ENCODE peak calls at places on chromosomes 1 and 21, in eight cellular contexts. One of them, this sample, is unnamed.

GRCh38 chr1:87330201-87330953 is 1.7 kb downstream of the LMO4 start:
- DNase-seq in kidney tubule cell: peak; percentile 34
- DNase-seq in adrenal gland: peak; percentile 16
- DNase-seq in GM04504: no peak
- DNase-seq in fibroblast of lung: peak; percentile 47
- DNase-seq in dorsolateral prefrontal cortex: peak; percentile 41
- DNase-seq in SHP77: no peak
- DNase-seq in stimulated activated CD8-positive, alpha-beta memory T cell treated with anti-CD3 and anti-CD28 coated beads, Interleukin-4, amount 100 ng/mL, for 48 hours: no peak
- DNase-seq in this sample: no peak

GRCh38 chr1:186330758-186331157 is 44.3 kb downstream of the TPR start:
- DNase-seq in fibroblast of lung: no peak
- DNase-seq in kidney tubule cell: no peak
- DNase-seq in adrenal gland: no peak
- DNase-seq in GM04504: no peak
- DNase-seq in dorsolateral prefrontal cortex: no peak
- DNase-seq in SHP77: no peak
- DNase-seq in stimulated activated CD8-positive, alpha-beta memory T cell treated with anti-CD3 and anti-CD28 coated beads, Interleukin-4, amount 100 ng/mL, for 48 hours: no peak
- DNase-seq in this sample: no peak

GRCh38 chr1:10678852-10679251 is 117.6 kb downstream of the CASZ1 start:
- DNase-seq in kidney tubule cell: no peak
- DNase-seq in fibroblast of lung: no peak
- DNase-seq in dorsolateral prefrontal cortex: no peak
- DNase-seq in adrenal gland: no peak
- DNase-seq in stimulated activated CD8-positive, alpha-beta memory T cell treated with anti-CD3 and anti-CD28 coated beads, Interleukin-4, amount 100 ng/mL, for 48 hours: no peak
- DNase-seq in GM04504: no peak
- DNase-seq in SHP77: no peak
- DNase-seq in this sample: no peak

GRCh38 chr1:12600880-12601633 is 17.0 kb downstream of the DHRS3 start:
- DNase-seq in kidney tubule cell: peak; percentile 47
- DNase-seq in stimulated activated CD8-positive, alpha-beta memory T cell treated with anti-CD3 and anti-CD28 coated beads, Interleukin-4, amount 100 ng/mL, for 48 hours: peak; percentile 68
- DNase-seq in fibroblast of lung: no peak
- DNase-seq in GM04504: no peak
- DNase-seq in adrenal gland: no peak
- DNase-seq in SHP77: peak; percentile 20
- DNase-seq in dorsolateral prefrontal cortex: no peak
- DNase-seq in this sample: no peak

GRCh38 chr1:212317916-212318315 is 32.7 kb downstream of the PPP2R5A start:
- DNase-seq in stimulated activated CD8-positive, alpha-beta memory T cell treated with anti-CD3 and anti-CD28 coated beads, Interleukin-4, amount 100 ng/mL, for 48 hours: no peak
- DNase-seq in kidney tubule cell: no peak
- DNase-seq in SHP77: no peak
- DNase-seq in fibroblast of lung: no peak
- DNase-seq in adrenal gland: peak; percentile 58
- DNase-seq in GM04504: no peak
- DNase-seq in dorsolateral prefrontal cortex: no peak
- DNase-seq in this sample: no peak

GRCh38 chr1:30679201-30679975 is 44.0 kb downstream of the MATN1 start:
- DNase-seq in SHP77: no peak
- DNase-seq in dorsolateral prefrontal cortex: no peak
- DNase-seq in stimulated activated CD8-positive, alpha-beta memory T cell treated with anti-CD3 and anti-CD28 coated beads, Interleukin-4, amount 100 ng/mL, for 48 hours: no peak
- DNase-seq in kidney tubule cell: no peak
- DNase-seq in fibroblast of lung: no peak
- DNase-seq in GM04504: no peak
- DNase-seq in adrenal gland: no peak
- DNase-seq in this sample: no peak

GRCh38 chr1:44012941-44013609 is 18.2 kb downstream of the SLC6A9 start:
- DNase-seq in GM04504: no peak
- DNase-seq in stimulated activated CD8-positive, alpha-beta memory T cell treated with anti-CD3 and anti-CD28 coated beads, Interleukin-4, amount 100 ng/mL, for 48 hours: no peak
- DNase-seq in fibroblast of lung: no peak
- DNase-seq in adrenal gland: no peak
- DNase-seq in SHP77: no peak
- DNase-seq in dorsolateral prefrontal cortex: peak; percentile 59
- DNase-seq in kidney tubule cell: no peak
- DNase-seq in this sample: no peak

GRCh38 chr1:6171546-6172124 is 8.5 kb downstream of the CHD5 start:
- DNase-seq in adrenal gland: no peak
- DNase-seq in SHP77: peak; percentile 68
- DNase-seq in fibroblast of lung: no peak
- DNase-seq in dorsolateral prefrontal cortex: no peak
- DNase-seq in GM04504: no peak
- DNase-seq in kidney tubule cell: no peak
- DNase-seq in stimulated activated CD8-positive, alpha-beta memory T cell treated with anti-CD3 and anti-CD28 coated beads, Interleukin-4, amount 100 ng/mL, for 48 hours: no peak
- DNase-seq in this sample: no peak

GRCh38 chr1:6241887-6242740 is 1.9 kb upstream of the HES3 start:
- DNase-seq in adrenal gland: no peak
- DNase-seq in kidney tubule cell: no peak
- DNase-seq in GM04504: no peak
- DNase-seq in fibroblast of lung: no peak
- DNase-seq in dorsolateral prefrontal cortex: no peak
- DNase-seq in SHP77: no peak
- DNase-seq in stimulated activated CD8-positive, alpha-beta memory T cell treated with anti-CD3 and anti-CD28 coated beads, Interleukin-4, amount 100 ng/mL, for 48 hours: no peak
- DNase-seq in this sample: no peak

GRCh38 chr21:33940164-33940563 is 24.6 kb upstream of the ATP5PO start:
- DNase-seq in stimulated activated CD8-positive, alpha-beta memory T cell treated with anti-CD3 and anti-CD28 coated beads, Interleukin-4, amount 100 ng/mL, for 48 hours: no peak
- DNase-seq in kidney tubule cell: no peak
- DNase-seq in fibroblast of lung: peak; percentile 62
- DNase-seq in GM04504: no peak
- DNase-seq in SHP77: no peak
- DNase-seq in dorsolateral prefrontal cortex: no peak
- DNase-seq in adrenal gland: no peak
- DNase-seq in this sample: no peak

GRCh38 chr1:209703834-209704504 is 677 bp upstream of the HSD11B1 start:
- DNase-seq in GM04504: no peak
- DNase-seq in kidney tubule cell: no peak
- DNase-seq in stimulated activated CD8-positive, alpha-beta memory T cell treated with anti-CD3 and anti-CD28 coated beads, Interleukin-4, amount 100 ng/mL, for 48 hours: no peak
- DNase-seq in dorsolateral prefrontal cortex: no peak
- DNase-seq in adrenal gland: no peak
- DNase-seq in SHP77: no peak
- DNase-seq in fibroblast of lung: peak; percentile 66
- DNase-seq in this sample: no peak

GRCh38 chr1:167428418-167428817 is 89.9 kb downstream of the CD247 start:
- DNase-seq in GM04504: peak; percentile 26
- DNase-seq in SHP77: no peak
- DNase-seq in adrenal gland: peak; percentile 42
- DNase-seq in stimulated activated CD8-positive, alpha-beta memory T cell treated with anti-CD3 and anti-CD28 coated beads, Interleukin-4, amount 100 ng/mL, for 48 hours: no peak
- DNase-seq in fibroblast of lung: peak; percentile 17
- DNase-seq in dorsolateral prefrontal cortex: no peak
- DNase-seq in kidney tubule cell: peak; percentile 69
- DNase-seq in this sample: no peak

GRCh38 chr1:46613661-46614603 is 2.7 kb downstream of the MOB3C start:
- DNase-seq in dorsolateral prefrontal cortex: peak; percentile 60
- DNase-seq in GM04504: peak; percentile 38
- DNase-seq in stimulated activated CD8-positive, alpha-beta memory T cell treated with anti-CD3 and anti-CD28 coated beads, Interleukin-4, amount 100 ng/mL, for 48 hours: peak; percentile 50
- DNase-seq in adrenal gland: peak; percentile 94
- DNase-seq in SHP77: peak; percentile 14
- DNase-seq in kidney tubule cell: peak; percentile 39
- DNase-seq in fibroblast of lung: peak; percentile 82
- DNase-seq in this sample: no peak

GRCh38 chr1:23421752-23422312 is 2.7 kb downstream of the TCEA3 start:
- DNase-seq in kidney tubule cell: no peak
- DNase-seq in adrenal gland: peak; percentile 72
- DNase-seq in stimulated activated CD8-positive, alpha-beta memory T cell treated with anti-CD3 and anti-CD28 coated beads, Interleukin-4, amount 100 ng/mL, for 48 hours: no peak
- DNase-seq in SHP77: peak; percentile 37
- DNase-seq in dorsolateral prefrontal cortex: no peak
- DNase-seq in fibroblast of lung: peak; percentile 88
- DNase-seq in GM04504: peak; percentile 54
- DNase-seq in this sample: no peak

GRCh38 chr21:35649186-35649585 is 411.1 kb downstream of the SETD4 start:
- DNase-seq in fibroblast of lung: peak; percentile 38
- DNase-seq in stimulated activated CD8-positive, alpha-beta memory T cell treated with anti-CD3 and anti-CD28 coated beads, Interleukin-4, amount 100 ng/mL, for 48 hours: no peak
- DNase-seq in kidney tubule cell: peak; percentile 51
- DNase-seq in dorsolateral prefrontal cortex: no peak
- DNase-seq in SHP77: peak; percentile 15
- DNase-seq in adrenal gland: no peak
- DNase-seq in GM04504: peak; percentile 45
- DNase-seq in this sample: no peak

GRCh38 chr1:186535388-186536133 is 74.6 kb upstream of the PDC start:
- DNase-seq in kidney tubule cell: peak; percentile 81
- DNase-seq in adrenal gland: no peak
- DNase-seq in fibroblast of lung: peak; percentile 89
- DNase-seq in stimulated activated CD8-positive, alpha-beta memory T cell treated with anti-CD3 and anti-CD28 coated beads, Interleukin-4, amount 100 ng/mL, for 48 hours: no peak
- DNase-seq in SHP77: no peak
- DNase-seq in GM04504: peak; percentile 89
- DNase-seq in dorsolateral prefrontal cortex: no peak
- DNase-seq in this sample: peak; percentile 4

GRCh38 chr1:29761159-29761928 is 525.0 kb downstream of the PTPRU start:
- DNase-seq in adrenal gland: no peak
- DNase-seq in kidney tubule cell: no peak
- DNase-seq in GM04504: no peak
- DNase-seq in fibroblast of lung: no peak
- DNase-seq in dorsolateral prefrontal cortex: no peak
- DNase-seq in SHP77: no peak
- DNase-seq in stimulated activated CD8-positive, alpha-beta memory T cell treated with anti-CD3 and anti-CD28 coated beads, Interleukin-4, amount 100 ng/mL, for 48 hours: peak; percentile 1
- DNase-seq in this sample: no peak

GRCh38 chr21:26597981-26598380 is 24.9 kb upstream of the CYYR1 start:
- DNase-seq in dorsolateral prefrontal cortex: no peak
- DNase-seq in GM04504: no peak
- DNase-seq in kidney tubule cell: no peak
- DNase-seq in SHP77: no peak
- DNase-seq in adrenal gland: no peak
- DNase-seq in fibroblast of lung: no peak
- DNase-seq in stimulated activated CD8-positive, alpha-beta memory T cell treated with anti-CD3 and anti-CD28 coated beads, Interleukin-4, amount 100 ng/mL, for 48 hours: no peak
- DNase-seq in this sample: no peak

GRCh38 chr21:26832513-26832912 is 12.7 kb downstream of the ADAMTS1 start:
- DNase-seq in fibroblast of lung: no peak
- DNase-seq in kidney tubule cell: no peak
- DNase-seq in GM04504: no peak
- DNase-seq in stimulated activated CD8-positive, alpha-beta memory T cell treated with anti-CD3 and anti-CD28 coated beads, Interleukin-4, amount 100 ng/mL, for 48 hours: no peak
- DNase-seq in adrenal gland: no peak
- DNase-seq in dorsolateral prefrontal cortex: no peak
- DNase-seq in SHP77: no peak
- DNase-seq in this sample: no peak

This sample was measured in COR-L47.